ENCODE peak calls at places on chromosomes 12 and 14, in seven cellular contexts. R is astrocyte, T is fibroblast of lung, F is ovary, E is progenitor cell of endocrine pancreas, Q is cardiac fibroblast, A is lower leg skin. C is an unnamed sample.

GRCh38 chr12:47848853-47849252 is 29.1 kb upstream of the HDAC7 start:
- DNase-seq in F (no peak), A (no peak), Q (no peak), E (no peak), R (no peak), T (no peak), C (no peak)

GRCh38 chr12:32589165-32589891 is 89.8 kb upstream of the DNM1L start:
- DNase-seq in Q (no peak), T (no peak), F (no peak), E (no peak), R (no peak), A (no peak), C (no peak)

GRCh38 chr14:37695836-37696235 is 100.4 kb downstream of the TTC6 start:
- DNase-seq in E (no peak), R (peak), Q (no peak), T (peak), F (no peak), A (no peak), C (no peak)

GRCh38 chr14:105249175-105250007 is 1.1 kb downstream of the BTBD6 start:
- DNase-seq in A (no peak), E (peak), T (peak), Q (peak), F (peak), R (peak), C (no peak)

GRCh38 chr12:105382771-105383632 is 52.5 kb downstream of the C12orf75 start:
- DNase-seq in A (no peak), Q (peak), T (peak), F (no peak), R (peak), E (no peak), C (no peak)

GRCh38 chr12:108638997-108639822 is 5.5 kb upstream of the SELPLG start:
- DNase-seq in E (no peak), A (no peak), Q (no peak), T (no peak), F (no peak), R (no peak), C (no peak)

GRCh38 chr12:2097617-2098016 is 44.8 kb downstream of the CACNA1C start:
- DNase-seq in A (no peak), E (no peak), F (no peak), R (no peak), Q (no peak), T (no peak), C (no peak)

GRCh38 chr14:95156153-95156764 is 1.1 kb downstream of the DICER1 start:
- DNase-seq in R (peak), A (no peak), E (no peak), T (peak), Q (peak), F (no peak), C (no peak)

GRCh38 chr12:96015672-96016071 is 19.5 kb upstream of the HAL start:
- DNase-seq in A (no peak), Q (peak), F (no peak), T (peak), R (no peak), E (no peak), C (no peak)

GRCh38 chr12:48903982-48904411 is 21.3 kb downstream of the FKBP11 start:
- DNase-seq in E (peak), A (peak), Q (peak), F (peak), R (peak), T (peak), C (peak)

GRCh38 chr14:54676822-54677708 is 110.1 kb downstream of the SAMD4A start:
- DNase-seq in F (peak), R (peak), E (no peak), T (peak), Q (peak), A (no peak), C (no peak)

GRCh38 chr14:69996197-69996596 is 117.0 kb downstream of the SMOC1 start:
- DNase-seq in E (no peak), F (no peak), R (peak), Q (peak), T (peak), A (no peak), C (no peak)

GRCh38 chr14:50109342-50109741 is 7.0 kb downstream of the VCPKMT start:
- DNase-seq in R (no peak), A (no peak), T (peak), Q (peak), F (no peak), E (no peak), C (no peak)

GRCh38 chr14:105536691-105537579 is 10.6 kb downstream of the TMEM121 start:
- DNase-seq in A (no peak), F (no peak), Q (no peak), E (no peak), R (no peak), T (no peak), C (no peak)

GRCh38 chr14:63840981-63841380 is 11.8 kb upstream of the SYNE2 start:
- DNase-seq in T (no peak), A (no peak), R (no peak), Q (peak), F (no peak), E (no peak), C (peak)

GRCh38 chr14:53952533-53952932 is 4.1 kb downstream of the BMP4 start:
- DNase-seq in T (no peak), A (no peak), Q (no peak), E (no peak), R (no peak), F (peak), C (no peak)

GRCh38 chr12:9096563-9097176 is 19.0 kb downstream of the A2M start:
- DNase-seq in R (no peak), F (no peak), T (no peak), A (no peak), Q (no peak), E (no peak), C (no peak)

GRCh38 chr14:50666772-50667490 is 1.2 kb downstream of the SAV1 start:
- DNase-seq in R (peak), A (peak), T (peak), F (peak), E (no peak), Q (peak), C (no peak)

GRCh38 chr14:56092761-56093160 is 25.4 kb upstream of the PELI2 start:
- DNase-seq in E (no peak), Q (peak), F (no peak), T (no peak), R (no peak), A (no peak), C (no peak)

GRCh38 chr12:122021193-122021821 is 377 bp upstream of the BCL7A start:
- DNase-seq in A (no peak), Q (no peak), E (peak), T (no peak), F (peak), R (no peak), C (no peak)

GRCh38 chr14:61560323-61560722 is 135.0 kb upstream of the HIF1A start:
- DNase-seq in Q (no peak), A (no peak), F (no peak), T (no peak), E (no peak), R (no peak), C (no peak)

GRCh38 chr14:62939970-62940369 is 105.3 kb downstream of the KCNH5 start:
- DNase-seq in R (no peak), F (no peak), E (no peak), Q (no peak), A (no peak), T (no peak), C (no peak)

GRCh38 chr12:132454949-132455418 is 35.0 kb upstream of the FBRSL1 start:
- DNase-seq in F (no peak), R (no peak), T (no peak), A (no peak), E (no peak), Q (no peak), C (no peak)

GRCh38 chr12:72288911-72289310 is 16.7 kb downstream of the TRHDE start:
- DNase-seq in E (no peak), F (no peak), T (no peak), R (no peak), Q (no peak), A (no peak), C (no peak)

GRCh38 chr12:79250186-79250585 is 385.6 kb downstream of the SYT1 start:
- DNase-seq in F (no peak), E (no peak), Q (peak), R (peak), T (peak), A (no peak), C (no peak)

GRCh38 chr14:65471038-65471878 is 58.7 kb downstream of the FUT8 start:
- DNase-seq in F (no peak), R (no peak), A (no peak), T (no peak), E (no peak), Q (no peak), C (no peak)

GRCh38 chr12:108839011-108839889 is 18.1 kb downstream of the SSH1 start:
- DNase-seq in A (no peak), E (no peak), T (peak), F (peak), R (peak), Q (peak), C (peak)

GRCh38 chr12:3967556-3968160 is 94.5 kb upstream of the PARP11 start:
- DNase-seq in F (no peak), A (no peak), Q (no peak), E (no peak), R (no peak), T (no peak), C (peak)

GRCh38 chr12:94621662-94622359 is 28.5 kb downstream of the TMCC3 start:
- DNase-seq in T (peak), R (peak), Q (peak), E (no peak), F (no peak), A (no peak), C (no peak)

GRCh38 chr12:13592063-13592942 is 389.1 kb downstream of the GRIN2B start:
- DNase-seq in E (no peak), R (no peak), F (no peak), A (no peak), T (no peak), Q (peak), C (no peak)

GRCh38 chr12:109833307-109834189 is at the start of gene TRPV4:
- DNase-seq in Q (no peak), A (no peak), E (peak), R (no peak), F (no peak), T (peak), C (no peak)

GRCh38 chr14:102314242-102315011 is 5.1 kb upstream of the ZNF839 start:
- DNase-seq in A (peak), R (peak), T (peak), F (peak), Q (peak), E (peak), C (peak)

GRCh38 chr12:10131101-10131632 is 1.2 kb upstream of the CLEC7A start:
- DNase-seq in T (no peak), Q (no peak), A (no peak), F (no peak), E (no peak), R (no peak), C (no peak)

GRCh38 chr12:14238224-14238792 is 127.2 kb upstream of the ATF7IP start:
- DNase-seq in Q (peak), E (no peak), R (no peak), T (no peak), A (no peak), F (no peak), C (no peak)

GRCh38 chr14:71693373-71693772 is 238.9 kb upstream of the RGS6 start:
- DNase-seq in A (no peak), R (peak), E (no peak), F (no peak), T (peak), Q (peak), C (no peak)

GRCh38 chr12:41936333-41936732 is 208.3 kb downstream of the GXYLT1 start:
- DNase-seq in E (no peak), R (no peak), T (no peak), F (no peak), A (no peak), Q (no peak), C (no peak)

DNA sequence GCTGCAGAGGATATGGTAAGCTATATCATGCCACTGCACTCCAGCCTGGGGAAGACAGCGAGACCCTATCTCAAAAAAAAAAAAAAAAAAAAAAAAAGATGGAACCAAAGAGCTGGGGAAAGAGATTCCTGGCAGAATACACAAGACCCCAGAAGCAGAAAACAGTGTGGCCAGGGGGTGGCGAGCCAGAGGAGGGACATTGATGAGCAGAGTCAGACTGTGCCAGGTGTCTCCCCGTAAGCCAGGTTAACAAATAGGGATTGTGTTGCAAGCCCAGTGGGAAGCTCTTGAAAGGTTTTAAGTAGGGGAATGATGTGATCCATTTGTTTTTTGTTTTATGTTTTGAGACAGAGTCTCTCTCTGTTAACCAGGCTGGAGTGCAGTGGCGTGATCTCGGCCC is 56.1 kb downstream of the FIGNL2 start:
- DNase-seq in E (no peak), Q (no peak), F (no peak), T (no peak), A (no peak), R (no peak), C (no peak)
- TF ChIP-seq CTCF in E (no peak), Q (no peak), F (no peak), T (no peak), A (no peak), R (no peak), C (no peak)

GRCh38 chr14:90782892-90783291 is 33.3 kb downstream of the TTC7B start:
- DNase-seq in F (no peak), R (no peak), Q (no peak), E (no peak), T (no peak), A (no peak), C (no peak)
- TF ChIP-seq CTCF in F (no peak), R (no peak), Q (no peak), E (no peak), T (no peak), A (no peak), C (no peak)

GRCh38 chr14:23376477-23377200 is at the start of gene CMTM5:
- DNase-seq in A (no peak), F (no peak), E (no peak), Q (no peak), T (no peak), R (no peak), C (no peak)
- TF ChIP-seq CTCF in A (no peak), F (no peak), E (no peak), Q (no peak), T (no peak), R (no peak), C (no peak)

GRCh38 chr12:87082756-87083155 is 826.6 kb upstream of the MGAT4C start:
- DNase-seq in E (no peak), A (no peak), Q (no peak), R (no peak), T (no peak), F (no peak), C (no peak)
- TF ChIP-seq CTCF in E (no peak), A (no peak), Q (no peak), R (no peak), T (no peak), F (no peak), C (no peak)

GRCh38 chr12:100229876-100230275 is 29.3 kb downstream of the ACTR6 start:
- DNase-seq in R (no peak), Q (no peak), A (peak), F (no peak), E (no peak), T (no peak), C (no peak)

GRCh38 chr12:100234166-100234565 is 32.7 kb downstream of the DEPDC4 start:
- DNase-seq in A (no peak), T (peak), R (peak), F (no peak), E (no peak), Q (peak), C (no peak)

GRCh38 chr12:100225491-100225890 is 24.9 kb downstream of the ACTR6 start:
- DNase-seq in Q (no peak), F (no peak), R (no peak), E (no peak), A (no peak), T (no peak), C (no peak)

GRCh38 chr12:100234591-100235304 is 32.1 kb downstream of the DEPDC4 start:
- DNase-seq in T (peak), E (no peak), R (peak), Q (peak), F (no peak), A (no peak), C (no peak)

GRCh38 chr12:100229036-100229635 is 28.5 kb downstream of the ACTR6 start:
- DNase-seq in F (no peak), Q (peak), R (no peak), A (no peak), T (peak), E (no peak), C (no peak)
- TF ChIP-seq CTCF in F (no peak), Q (no peak), R (no peak), A (no peak), T (no peak), E (no peak), C (peak)

GRCh38 chr12:106790020-106790419 is 15.5 kb downstream of the RIC8B start:
- DNase-seq in E (no peak), T (no peak), F (no peak), R (no peak), A (no peak), Q (no peak), C (no peak)
- TF ChIP-seq CTCF in E (peak), T (peak), F (no peak), R (no peak), A (no peak), Q (peak), C (peak)

GRCh38 chr14:87888136-87888999 is 104.6 kb downstream of the GALC start:
- DNase-seq in Q (peak), F (no peak), A (no peak), R (no peak), E (no peak), T (no peak), C (no peak)
- TF ChIP-seq CTCF in Q (peak), F (no peak), A (no peak), R (peak), E (peak), T (peak), C (peak)

DNA sequence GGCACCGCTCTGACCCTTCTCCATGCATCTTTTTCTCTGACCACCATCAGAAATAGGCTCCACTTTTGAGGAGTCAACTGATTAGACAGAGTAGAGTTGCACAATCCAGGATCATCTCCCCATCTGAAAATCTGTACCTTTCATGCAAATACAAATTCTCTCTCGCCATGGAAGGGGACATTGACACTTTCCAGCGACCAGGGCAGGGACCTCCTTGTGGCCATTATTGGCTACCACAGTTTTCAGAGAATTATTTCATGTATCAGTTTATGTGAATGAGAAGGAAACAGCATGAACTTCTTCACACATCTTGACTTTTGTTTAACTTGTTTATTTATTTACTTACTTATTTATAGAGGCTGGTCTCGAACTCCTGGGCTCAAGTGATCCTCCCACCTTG is 13.8 kb upstream of the RAN start:
- DNase-seq in E (no peak), F (no peak), R (no peak), T (no peak), A (no peak), Q (no peak), C (no peak)
- TF ChIP-seq CTCF in E (no peak), F (no peak), R (no peak), T (no peak), A (no peak), Q (no peak), C (no peak)

C was measured in osteocyte.